ENCODE peak calls at places on chromosome 19, in nine cellular contexts. G is Panc1, W is GM12891, B is breast epithelium, X is HepG2, R is GM23338, O is suprapubic skin, Q is upper lobe of left lung, K is GM12892. L is an unnamed sample.

GRCh38 chr19:664913-665443 is 2.0 kb upstream of the RNF126 start:
- DNase-seq in G (no peak), W (peak; percentile 81), B (no peak), X (peak; percentile 74), R (peak; percentile 96), O (peak; percentile 87), Q (peak; percentile 89), K (peak; percentile 86), L (peak; percentile 88)

GRCh38 chr19:35048911-35049411 is 7.4 kb downstream of the HPN start:
- DNase-seq in G (no peak), W (no peak), B (no peak), X (no peak), R (no peak), O (no peak), Q (peak; percentile 84), K (no peak), L (no peak)

GRCh38 chr19:29845576-29846176 is 33.9 kb downstream of the CCNE1 start:
- DNase-seq in G (no peak), W (no peak), B (no peak), X (no peak), R (peak; percentile 50), O (no peak), Q (peak; percentile 79), K (no peak), L (no peak)

GRCh38 chr19:39297931-39298634 is 1.9 kb downstream of the IFNL1 start:
- DNase-seq in G (no peak), W (no peak), B (no peak), X (no peak), R (no peak), O (peak; percentile 43), Q (peak; percentile 79), K (no peak), L (peak; percentile 52)

GRCh38 chr19:9877775-9878510 is 42.8 kb downstream of the PIN1 start:
- DNase-seq in G (no peak), W (no peak), B (no peak), X (no peak), R (no peak), O (no peak), Q (no peak), K (no peak), L (no peak)

GRCh38 chr19:13983213-13983889 is 22.8 kb downstream of the RFX1 start:
- DNase-seq in G (no peak), W (no peak), B (no peak), X (no peak), R (no peak), O (no peak), Q (peak; percentile 81), K (no peak), L (no peak)

GRCh38 chr19:20315543-20315942 is 148.5 kb downstream of the ZNF486 start:
- DNase-seq in G (no peak), W (no peak), B (no peak), X (no peak), R (no peak), O (no peak), Q (no peak), K (no peak), L (no peak)

GRCh38 chr19:55703790-55704215 is 28.8 kb downstream of the EPN1 start:
- DNase-seq in G (no peak), W (no peak), B (no peak), X (no peak), R (peak; percentile 86), O (peak; percentile 52), Q (peak; percentile 90), K (no peak), L (no peak)

GRCh38 chr19:51246153-51246552 is 4.7 kb upstream of the SIGLECL1 start:
- DNase-seq in G (no peak), W (no peak), B (no peak), X (peak; percentile 3), R (peak; percentile 16), O (no peak), Q (no peak), K (no peak), L (no peak)

GRCh38 chr19:39951686-39952085 is 17.3 kb upstream of the FCGBP start:
- DNase-seq in G (no peak), W (no peak), B (no peak), X (no peak), R (no peak), O (no peak), Q (no peak), K (no peak), L (peak; percentile 24)

GRCh38 chr19:15185188-15185587 is 15.6 kb downstream of the NOTCH3 start:
- DNase-seq in G (no peak), W (no peak), B (no peak), X (no peak), R (no peak), O (no peak), Q (peak; percentile 70), K (no peak), L (no peak)

GRCh38 chr19:10514211-10515145 is 2.8 kb downstream of the S1PR5 start:
- DNase-seq in G (no peak), W (no peak), B (no peak), X (no peak), R (peak; percentile 85), O (no peak), Q (peak; percentile 84), K (no peak), L (no peak)

GRCh38 chr19:31276831-31277230 is 72.4 kb downstream of the TSHZ3 start:
- DNase-seq in G (no peak), W (no peak), B (no peak), X (no peak), R (no peak), O (no peak), Q (no peak), K (no peak), L (peak; percentile 62)

GRCh38 chr19:21126078-21126477 is 15.8 kb upstream of the ZNF431 start:
- DNase-seq in G (no peak), W (no peak), B (no peak), X (no peak), R (no peak), O (no peak), Q (no peak), K (no peak), L (no peak)

GRCh38 chr19:42333018-42333417 is 7.6 kb downstream of the MEGF8 start:
- DNase-seq in G (no peak), W (no peak), B (no peak), X (no peak), R (no peak), O (no peak), Q (no peak), K (no peak), L (no peak)
- TF ChIP-seq POLR2AphosphoS5 in G (no peak), W (no peak), B (no peak), X (no peak), R (no peak), O (no peak), Q (no peak), K (no peak), L (no peak)

DNA sequence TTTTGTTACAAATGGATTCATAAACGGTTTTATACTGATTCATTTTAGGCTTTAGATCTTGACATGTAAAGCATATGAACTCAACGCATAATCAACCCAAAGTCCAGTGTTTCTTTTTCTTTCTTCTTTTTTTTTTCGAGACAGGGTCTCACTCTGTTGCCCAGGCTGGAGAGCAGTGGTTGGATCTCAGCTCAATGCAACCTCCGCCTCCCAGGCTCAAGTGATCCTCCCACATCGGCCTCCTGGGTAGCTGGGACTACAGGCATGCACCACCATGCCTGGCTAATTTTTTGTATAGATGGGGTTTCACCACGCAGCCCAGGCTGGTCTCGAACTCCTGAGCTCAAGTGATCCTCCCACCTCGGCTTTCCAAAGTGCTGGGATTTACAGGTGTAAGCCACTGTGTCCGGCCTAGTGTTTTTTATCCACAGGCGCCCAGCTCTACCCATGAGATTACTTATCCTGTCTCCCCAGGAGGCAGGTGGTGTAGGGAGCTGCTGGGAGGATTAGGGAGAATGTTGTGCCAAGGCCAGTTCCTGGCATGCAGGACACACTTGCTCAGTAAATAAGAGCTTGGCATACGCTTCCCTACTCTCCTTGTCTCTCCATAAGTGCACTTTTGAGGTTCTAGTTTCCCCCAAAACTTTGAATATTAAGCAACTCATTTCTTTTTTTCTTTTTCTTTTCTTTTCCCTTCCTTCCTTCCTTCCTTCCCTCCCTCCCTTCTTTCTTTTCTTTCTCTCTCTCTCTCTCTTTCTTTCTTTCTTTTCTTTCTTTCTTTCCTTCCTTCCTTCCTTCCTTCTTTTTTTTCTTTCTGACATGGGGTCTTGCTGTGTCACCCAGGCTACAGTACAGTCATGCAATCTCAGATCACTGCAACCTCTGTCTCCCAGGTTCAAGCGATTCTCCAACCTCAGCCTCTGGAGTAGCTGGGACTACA is 4.8 kb upstream of the CEBPA start:
- DNase-seq in G (no peak), W (no peak), B (no peak), X (no peak), R (no peak), O (no peak), Q (no peak), K (no peak), L (no peak)
- TF ChIP-seq POLR2AphosphoS5 in G (no peak), W (no peak), B (no peak), X (no peak), R (no peak), O (no peak), Q (no peak), K (no peak), L (no peak)

DNA sequence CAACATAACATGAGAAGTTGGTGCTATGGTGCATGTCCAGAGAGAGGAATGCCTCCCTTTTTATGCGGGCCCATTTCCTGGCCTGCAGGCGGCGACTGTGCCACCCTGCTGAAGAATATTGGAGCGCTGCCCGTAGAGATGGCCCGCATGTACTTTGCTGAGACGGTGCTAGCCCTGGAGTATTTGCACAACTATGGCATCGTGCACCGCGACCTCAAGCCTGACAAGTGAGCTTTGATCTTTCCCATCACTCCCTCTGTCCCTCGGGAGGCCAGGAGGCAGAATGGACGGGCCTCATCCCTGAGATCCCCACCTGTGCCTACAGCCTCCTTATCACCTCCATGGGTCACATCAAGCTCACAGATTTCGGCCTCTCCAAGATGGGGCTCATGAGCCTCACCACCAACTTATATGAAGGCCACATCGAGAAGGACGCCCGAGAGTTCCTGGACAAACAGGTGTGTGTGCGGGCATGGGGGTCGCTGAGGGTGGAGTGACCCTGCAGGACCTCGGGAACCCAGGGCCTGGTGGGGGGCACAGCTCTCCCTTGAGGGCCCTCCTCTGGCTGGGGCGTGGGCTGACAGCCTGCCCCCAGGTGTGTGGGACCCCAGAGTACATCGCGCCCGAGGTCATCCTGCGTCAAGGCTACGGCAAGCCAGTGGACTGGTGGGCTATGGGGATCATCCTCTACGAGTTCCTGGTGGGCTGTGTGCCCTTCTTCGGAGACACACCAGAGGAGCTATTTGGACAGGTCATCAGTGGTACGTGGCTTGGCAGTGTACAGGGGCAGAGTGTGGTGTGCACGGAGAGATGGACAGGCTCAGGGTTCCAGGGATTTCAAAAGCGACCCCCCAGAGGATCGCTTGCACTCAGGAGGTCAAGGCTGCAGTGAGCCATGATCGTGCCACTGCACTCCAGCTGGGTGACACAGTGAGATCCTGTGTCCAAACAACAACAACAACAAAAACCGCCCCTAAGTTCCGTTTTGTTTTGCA is 16.2 kb downstream of the DNASE2 start:
- DNase-seq in G (no peak), W (no peak), B (no peak), X (peak; percentile 75), R (no peak), O (no peak), Q (peak; percentile 63), K (no peak), L (no peak)
- TF ChIP-seq POLR2AphosphoS5 in G (no peak), W (no peak), B (no peak), X (no peak), R (no peak), O (no peak), Q (no peak), K (no peak), L (no peak)

DNA sequence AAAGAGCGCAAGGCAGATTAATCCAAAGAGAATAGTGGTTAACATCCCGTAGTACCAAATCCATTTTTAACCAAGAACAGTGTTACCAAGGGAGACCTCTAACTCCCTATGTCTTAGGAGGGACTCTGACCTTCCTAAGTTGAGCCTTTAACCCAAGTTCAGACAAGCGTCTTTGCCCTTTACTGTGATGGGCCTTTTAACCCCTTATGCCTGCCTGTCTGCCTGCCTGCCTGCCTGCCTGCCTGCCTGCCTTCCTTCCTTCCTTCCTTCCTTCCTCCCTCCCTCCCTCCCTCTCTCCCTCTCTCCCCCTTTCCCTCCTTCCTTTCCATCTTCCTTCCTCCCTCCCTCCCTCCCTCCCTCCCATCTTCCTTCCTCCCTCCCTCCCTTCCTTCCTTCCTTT is 32.6 kb downstream of the CEACAM1 start:
- DNase-seq in G (no peak), W (no peak), B (no peak), X (no peak), R (no peak), O (no peak), Q (no peak), K (no peak), L (no peak)
- TF ChIP-seq POLR2AphosphoS5 in G (no peak), W (no peak), B (no peak), X (no peak), R (no peak), O (no peak), Q (no peak), K (no peak), L (no peak)